ENCODE peak calls at places on chromosome 20, in five cellular contexts. W, D, A, Q and S are unnamed samples.

GRCh38 chr20:64099086-64099786 is 8.1 kb downstream of the NPBWR2 start:
- DNase-seq in A (no peak), W (no peak), D (no peak), Q (no peak), S (no peak)

GRCh38 chr20:54137115-54137514 is 36.7 kb downstream of the CYP24A1 start:
- DNase-seq in W (no peak), Q (no peak), A (no peak), D (no peak), S (no peak)

GRCh38 chr20:20448891-20449290 is 81.0 kb downstream of the INSM1 start:
- DNase-seq in D (no peak), W (no peak), Q (no peak), A (no peak), S (no peak)

GRCh38 chr20:60102665-60103210 is 144.5 kb downstream of the CDH26 start:
- DNase-seq in D (no peak), Q (no peak), A (no peak), W (no peak), S (no peak)

GRCh38 chr20:51422912-51423667 is 119.4 kb downstream of the NFATC2 start:
- DNase-seq in A (no peak), Q (no peak), W (no peak), D (no peak), S (no peak)

GRCh38 chr20:58086763-58087566 is 141.5 kb downstream of the ANKRD60 start:
- DNase-seq in D (peak), A (peak), Q (no peak), W (peak), S (peak)

GRCh38 chr20:39395478-39396291 is 433.5 kb downstream of the DHX35 start:
- DNase-seq in D (no peak), A (no peak), Q (no peak), W (no peak), S (no peak)

GRCh38 chr20:59514554-59514953 is 89.8 kb upstream of the PHACTR3 start:
- DNase-seq in Q (no peak), A (no peak), D (no peak), W (no peak), S (no peak)

GRCh38 chr20:36591854-36592641 is 13.5 kb upstream of the RAB5IF start:
- DNase-seq in Q (no peak), A (peak), W (no peak), D (peak), S (no peak)

GRCh38 chr20:64151634-64152530 is 12.4 kb upstream of the MYT1 start:
- DNase-seq in W (no peak), D (no peak), Q (no peak), A (peak), S (no peak)

GRCh38 chr20:37267684-37268313 is 6.2 kb upstream of the GHRH start:
- DNase-seq in W (no peak), D (no peak), A (peak), Q (no peak), S (no peak)

DNA sequence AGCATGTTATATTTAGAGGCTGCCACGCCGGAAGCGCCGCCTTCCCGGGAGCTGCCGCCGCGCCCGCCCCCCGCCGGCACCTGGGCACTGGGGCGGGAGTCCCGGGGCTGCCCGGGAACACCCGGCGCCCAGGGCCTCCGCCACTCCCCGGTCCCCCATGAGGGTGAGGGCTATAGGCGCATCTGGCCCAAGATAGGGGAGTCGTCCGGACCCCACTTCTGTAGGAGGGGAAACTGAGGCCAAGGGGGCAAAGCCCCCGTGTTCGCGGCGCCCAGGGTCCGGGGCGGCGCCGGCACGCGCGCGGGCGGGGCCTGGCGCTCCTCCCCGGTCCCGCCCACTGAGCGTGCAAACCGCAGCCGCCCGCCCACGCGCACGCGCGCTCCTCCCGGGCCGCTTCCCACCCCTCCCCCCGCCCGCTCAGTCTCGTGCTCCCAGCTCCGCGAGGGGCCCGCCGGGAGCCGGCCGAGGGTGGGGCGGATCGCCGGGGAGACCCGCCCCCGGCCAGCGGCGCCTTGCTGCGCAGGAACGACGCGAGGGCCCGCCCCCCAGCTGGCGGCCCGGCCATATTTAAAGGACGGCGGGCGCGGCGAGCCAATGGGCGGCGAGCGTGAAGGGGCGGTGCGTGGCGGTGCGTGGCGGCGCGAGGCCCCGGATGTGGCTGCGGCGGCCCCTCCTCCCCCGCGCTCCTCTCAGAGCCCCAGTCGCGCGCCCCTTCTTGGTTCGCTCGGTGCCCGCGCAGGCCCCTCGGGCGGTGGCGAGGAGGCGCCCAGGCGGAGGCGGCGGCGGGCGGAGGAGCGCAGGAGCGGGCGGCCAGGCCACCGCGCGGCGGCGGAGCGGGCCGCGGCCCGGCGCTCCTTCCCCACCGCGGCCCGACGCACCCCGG is at the start of gene LSM14B:
- DNase-seq in Q (peak), W (peak), A (peak), D (peak), S (peak)
- TF ChIP-seq POLR2AphosphoS5 in Q (no peak), W (peak), A (peak), D (no peak), S (no peak)

DNA sequence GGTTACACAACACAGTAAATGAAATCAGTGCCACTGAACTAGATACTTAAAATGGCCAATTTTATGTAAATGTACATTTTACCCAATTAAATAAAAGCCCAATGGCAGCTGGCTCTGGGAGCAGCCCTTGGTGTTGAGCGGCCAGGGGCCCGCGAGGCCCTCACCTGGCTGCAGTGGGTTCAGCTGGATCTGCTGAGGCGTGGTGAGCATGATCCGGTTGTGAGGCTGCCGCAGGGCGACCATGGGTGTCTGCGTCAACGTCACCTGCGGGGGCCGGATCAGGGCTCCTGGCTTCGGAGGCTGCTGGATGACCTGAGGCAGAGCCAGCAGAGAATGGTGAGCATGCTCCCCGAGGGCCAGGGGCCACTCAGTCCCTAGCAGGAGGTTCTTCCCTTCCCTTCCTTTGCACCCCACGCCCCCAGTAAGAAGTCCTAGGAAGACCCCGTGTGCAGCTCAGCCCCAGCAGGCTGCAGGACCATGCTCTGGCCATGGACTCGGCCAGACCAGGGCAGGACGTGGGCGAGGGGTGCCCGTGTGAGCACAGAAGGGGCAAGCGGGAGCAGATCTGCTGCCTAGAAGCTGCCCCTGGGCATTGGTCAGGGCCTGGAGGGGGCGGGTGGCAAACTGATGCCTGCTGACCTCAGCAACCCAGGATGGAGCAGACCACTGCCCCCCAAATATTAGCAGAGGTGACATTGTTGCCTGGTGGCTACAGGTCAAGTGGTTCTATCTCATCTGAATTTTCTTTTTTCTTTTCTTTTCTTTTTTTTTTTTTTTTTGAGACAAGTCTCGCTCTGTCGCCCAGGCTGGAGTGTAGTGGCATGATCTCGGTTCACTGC is 61.9 kb downstream of the TAF4 start:
- DNase-seq in D (no peak), W (no peak), Q (no peak), A (no peak), S (no peak)
- TF ChIP-seq POLR2AphosphoS5 in D (no peak), W (no peak), Q (no peak), A (no peak), S (no peak)

GRCh38 chr20:24731312-24731711 is 217.8 kb upstream of the CST7 start:
- DNase-seq in Q (no peak), W (no peak), D (no peak), A (no peak), S (no peak)

GRCh38 chr20:24732599-24732998 is 216.5 kb upstream of the CST7 start:
- DNase-seq in Q (no peak), D (no peak), A (no peak), W (no peak), S (no peak)

GRCh38 chr20:24729896-24730605 is 219.0 kb upstream of the CST7 start:
- DNase-seq in D (no peak), Q (no peak), A (no peak), W (no peak), S (no peak)

GRCh38 chr20:24732076-24732475 is 217.0 kb upstream of the CST7 start:
- DNase-seq in Q (no peak), D (no peak), W (no peak), A (no peak), S (no peak)

DNA sequence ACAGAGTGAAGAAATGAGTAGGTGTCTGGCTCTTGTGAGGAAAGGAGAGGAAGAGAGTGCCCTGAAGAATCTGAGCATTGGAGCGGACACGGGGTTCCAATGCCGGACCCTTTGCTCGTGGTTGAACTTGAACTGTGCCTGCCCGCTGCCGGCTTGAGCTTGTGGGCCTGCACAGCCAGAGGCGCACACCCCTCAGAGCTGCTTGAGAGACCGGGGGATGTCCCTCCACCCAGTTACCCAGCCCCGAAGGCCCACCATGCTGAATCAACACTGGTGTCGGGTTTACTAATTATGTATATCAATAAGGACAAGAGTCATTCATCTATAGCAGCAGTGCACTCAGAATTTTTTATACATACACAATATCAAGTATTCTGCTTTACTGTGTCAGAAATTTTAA is 218.3 kb upstream of the CST7 start:
- DNase-seq in A (no peak), Q (no peak), W (no peak), D (no peak), S (no peak)
- TF ChIP-seq POLR2AphosphoS5 in A (no peak), Q (no peak), W (no peak), D (no peak), S (no peak)

GRCh38 chr20:2521369-2522305 is 12.9 kb upstream of the ZNF343 start:
- DNase-seq in Q (no peak), D (peak), A (peak), W (peak), S (no peak)

GRCh38 chr20:2527762-2528161 is 8.6 kb upstream of the TMC2 start:
- DNase-seq in Q (no peak), A (no peak), W (no peak), D (no peak), S (no peak)

GRCh38 chr20:2528671-2529070 is 7.7 kb upstream of the TMC2 start:
- DNase-seq in D (no peak), W (no peak), A (no peak), Q (no peak), S (no peak)

GRCh38 chr20:2523919-2524434 is 12.4 kb upstream of the TMC2 start:
- DNase-seq in D (no peak), W (no peak), A (no peak), Q (no peak), S (no peak)

DNA sequence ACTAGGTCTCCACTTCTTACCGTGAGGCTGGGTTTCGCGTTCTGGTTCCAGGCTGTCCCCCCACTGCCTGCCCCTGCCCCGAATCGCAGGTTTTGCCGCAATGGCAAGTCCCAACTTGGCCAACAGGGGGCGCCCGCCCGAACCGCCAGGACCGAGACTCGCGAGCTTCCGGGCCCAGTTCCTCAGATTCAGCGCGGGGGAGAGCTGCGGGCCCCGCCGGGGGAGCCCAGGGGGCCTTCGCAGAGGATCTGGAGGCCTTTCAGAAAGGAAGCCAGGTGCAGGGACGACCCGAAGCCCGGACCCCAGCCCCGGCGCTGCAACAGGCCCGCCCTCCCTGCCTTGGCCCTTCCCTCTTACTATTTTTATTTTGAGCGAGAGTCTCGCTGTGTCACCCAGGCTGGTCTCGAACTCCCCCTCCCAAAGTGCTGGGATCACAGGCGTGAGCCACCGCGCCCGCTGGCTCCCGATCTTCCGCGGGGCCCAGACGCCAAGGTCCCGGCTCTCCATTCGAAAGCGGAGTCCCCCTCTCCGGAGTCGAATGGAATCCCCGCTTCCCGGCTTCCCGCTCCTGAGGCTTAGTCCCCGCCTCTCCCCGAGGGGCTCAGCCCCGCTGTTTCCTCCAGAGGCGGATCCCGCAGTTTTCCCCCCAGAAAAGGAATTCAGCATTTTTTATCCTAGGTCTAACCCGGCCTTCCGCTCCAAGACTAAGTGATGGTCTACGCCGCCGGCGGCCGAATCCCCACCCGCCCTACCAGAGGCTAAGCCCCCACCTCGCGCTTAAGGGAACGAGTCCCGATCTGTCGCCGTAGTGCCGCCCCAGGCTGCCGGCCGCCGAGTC is 11.7 kb upstream of the TMC2 start:
- DNase-seq in Q (peak), W (peak), D (peak), A (peak), S (peak)
- TF ChIP-seq POLR2AphosphoS5 in Q (peak), W (peak), D (peak), A (peak), S (no peak)

DNA sequence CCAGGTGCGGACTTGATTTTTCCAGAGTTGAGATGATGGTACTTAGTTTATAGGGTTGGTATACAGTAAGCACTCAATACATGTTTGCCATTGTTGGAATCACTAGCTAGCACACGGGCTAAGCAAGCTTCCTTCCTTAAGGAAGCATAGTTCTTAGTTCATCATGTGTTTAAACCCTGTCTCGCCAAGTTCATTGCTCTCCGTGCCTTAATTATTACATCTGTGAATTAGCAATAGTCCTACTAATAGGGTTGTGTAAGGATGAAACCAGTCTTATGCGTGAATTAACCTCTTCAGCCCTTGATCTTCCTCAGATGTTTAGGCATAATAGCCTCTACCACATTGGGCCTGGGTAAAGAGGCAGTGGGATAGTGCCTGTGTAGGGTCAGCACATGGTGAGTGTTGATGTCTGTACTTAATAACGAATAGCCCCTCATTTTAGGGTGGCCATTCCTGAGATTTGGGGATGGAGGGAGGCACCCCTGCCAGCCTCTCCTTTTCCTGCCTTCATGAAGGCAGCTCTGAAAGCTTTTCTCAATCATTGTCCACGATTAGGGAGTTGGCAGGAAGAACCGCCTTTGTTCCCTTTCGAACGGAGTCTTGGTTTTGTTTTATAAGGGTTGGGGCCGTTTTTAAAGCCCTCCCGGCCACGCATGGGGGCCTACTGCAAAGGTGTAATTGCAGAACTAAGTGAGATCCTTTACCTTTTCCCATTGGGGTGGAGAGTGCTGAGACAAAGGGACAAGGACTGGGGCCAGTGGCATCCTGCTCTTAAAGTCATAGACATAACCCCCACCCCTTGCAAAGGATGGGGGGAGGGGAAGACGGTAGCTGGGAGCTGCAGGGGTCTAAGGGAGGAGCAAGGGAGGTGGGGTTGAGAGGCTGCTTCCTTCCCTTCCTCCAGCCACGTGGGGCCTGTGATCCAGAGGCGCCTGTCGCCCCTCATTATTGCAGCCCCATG is 2.1 kb downstream of the DNMT3B start:
- DNase-seq in W (no peak), Q (no peak), D (no peak), A (peak), S (no peak)
- TF ChIP-seq POLR2AphosphoS5 in W (no peak), Q (no peak), D (no peak), A (peak), S (no peak)

DNA sequence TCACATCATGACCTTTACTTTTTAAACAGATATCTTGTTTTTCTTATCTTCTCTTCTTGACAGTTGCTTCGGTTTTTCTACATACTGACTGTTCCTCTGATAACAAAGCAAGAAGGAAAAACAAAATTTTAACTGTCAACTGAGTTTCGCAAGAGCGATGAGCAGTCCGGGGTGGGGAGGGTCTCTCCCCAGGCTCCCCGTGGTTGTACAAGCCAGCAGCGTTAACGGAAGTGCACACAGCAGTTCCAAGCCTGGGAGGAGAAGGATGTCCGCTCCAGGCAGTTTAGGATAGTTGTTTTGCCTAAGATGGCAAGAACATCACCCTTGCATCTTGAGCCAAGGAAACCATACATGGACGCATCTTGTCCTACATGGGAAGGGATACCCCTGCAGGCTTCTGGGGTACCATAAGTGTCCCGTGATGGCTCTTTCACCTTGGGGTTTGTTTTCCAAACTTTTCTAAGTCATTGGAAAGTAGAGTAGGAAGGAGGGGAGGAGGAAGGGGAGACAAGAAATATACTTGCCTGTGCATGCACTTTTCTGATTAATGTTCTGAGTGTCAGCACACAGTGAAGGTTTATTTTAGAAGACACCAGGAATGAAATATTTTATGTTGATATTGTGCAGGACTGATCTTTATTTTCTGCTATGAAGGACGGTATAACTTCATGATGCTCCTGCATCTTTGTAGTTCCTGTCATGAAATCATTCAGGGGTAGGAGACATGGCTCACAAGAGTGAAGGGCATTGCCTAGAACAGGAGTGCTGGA is 20.8 kb downstream of the SLC24A3 start:
- DNase-seq in A (no peak), Q (no peak), W (no peak), D (no peak), S (no peak)
- TF ChIP-seq POLR2AphosphoS5 in A (no peak), Q (no peak), W (peak), D (no peak), S (no peak)

GRCh38 chr20:5073154-5074049 is 46.4 kb downstream of the PCNA start:
- DNase-seq in A (peak), Q (no peak), D (peak), W (peak), S (no peak)
- TF ChIP-seq POLR2AphosphoS5 in A (no peak), Q (no peak), D (no peak), W (peak), S (no peak)